ENCODE peak calls at places on chromosomes 1 and 21, in seven cellular contexts. C is stomach, R is Panc1, O is breast epithelium, Q is prostate gland, D is SK-N-SH, L is GM12891. K is an unnamed sample.

GRCh38 chr21:46391773-46392172 is 66.9 kb upstream of the DIP2A start:
- DNase-seq in C (no peak), O (no peak), Q (no peak), L (no peak), R (no peak), D (no peak), K (no peak)

GRCh38 chr1:178037510-178038253 is 56.2 kb upstream of the RASAL2 start:
- DNase-seq in D (peak; percentile 91), O (peak; percentile 84), Q (peak; percentile 48), C (peak; percentile 90), L (no peak), R (no peak), K (no peak)

GRCh38 chr1:1001057-1001630 is 1.2 kb upstream of the HES4 start:
- DNase-seq in C (no peak), O (no peak), L (no peak), D (peak; percentile 46), R (no peak), Q (no peak), K (no peak)

GRCh38 chr1:184888505-184888904 is 85.8 kb downstream of the NIBAN1 start:
- DNase-seq in Q (no peak), D (no peak), R (no peak), O (no peak), C (no peak), L (no peak), K (no peak)

GRCh38 chr1:247103777-247104591 is at the start of gene ZNF669:
- DNase-seq in L (peak; percentile 90), C (peak; percentile 97), D (peak; percentile 96), Q (peak; percentile 96), O (peak; percentile 96), R (peak; percentile 86), K (peak; percentile 99)

GRCh38 chr1:41662656-41663437 is 178.4 kb upstream of the EDN2 start:
- DNase-seq in Q (peak; percentile 63), C (no peak), R (no peak), D (peak; percentile 86), L (peak; percentile 49), O (no peak), K (no peak)

GRCh38 chr1:1264868-1265272 is 8.8 kb downstream of the UBE2J2 start:
- DNase-seq in D (peak; percentile 56), Q (no peak), O (no peak), R (peak; percentile 93), L (no peak), C (no peak), K (no peak)

GRCh38 chr1:86207323-86207722 is 50.8 kb upstream of the COL24A1 start:
- DNase-seq in Q (no peak), R (no peak), D (no peak), L (no peak), O (no peak), C (no peak), K (no peak)

GRCh38 chr1:246709845-246710244 is 14.4 kb upstream of the SCCPDH start:
- DNase-seq in O (no peak), D (no peak), C (no peak), R (no peak), L (no peak), Q (no peak), K (no peak)

GRCh38 chr1:153386500-153386901 is 4.4 kb downstream of the S100A8 start:
- DNase-seq in Q (no peak), D (no peak), O (no peak), C (peak; percentile 29), R (no peak), L (no peak), K (peak; percentile 92)

GRCh38 chr1:68010543-68010942 is 39.9 kb downstream of the DIRAS3 start:
- DNase-seq in D (no peak), C (no peak), Q (no peak), O (no peak), R (no peak), L (no peak), K (no peak)

GRCh38 chr1:155196103-155196892 is 11.4 kb downstream of the THBS3 start:
- DNase-seq in Q (no peak), L (no peak), C (no peak), D (no peak), R (no peak), O (no peak), K (no peak)

GRCh38 chr1:6825828-6826227 is 40.6 kb downstream of the CAMTA1 start:
- DNase-seq in L (no peak), Q (no peak), D (no peak), R (no peak), O (no peak), C (no peak), K (no peak)

GRCh38 chr1:25447547-25447946 is 16.9 kb downstream of the MACO1 start:
- DNase-seq in O (no peak), D (no peak), R (no peak), C (no peak), Q (no peak), L (no peak), K (no peak)

GRCh38 chr1:50108497-50109073 is at the start of gene ELAVL4:
- DNase-seq in Q (no peak), L (no peak), C (no peak), D (peak; percentile 40), O (no peak), R (no peak), K (no peak)

GRCh38 chr1:175936736-175937135 is 193.3 kb upstream of the TNR start:
- DNase-seq in L (no peak), O (no peak), C (no peak), R (no peak), D (no peak), Q (no peak), K (no peak)

GRCh38 chr21:16055012-16055411 is 325.2 kb downstream of the USP25 start:
- DNase-seq in O (no peak), D (no peak), C (no peak), Q (no peak), L (no peak), R (no peak), K (no peak)

GRCh38 chr1:39711359-39712340 is 20.4 kb upstream of the HPCAL4 start:
- DNase-seq in C (no peak), L (no peak), Q (no peak), R (no peak), O (no peak), D (no peak), K (no peak)

GRCh38 chr21:33828083-33828482 is 87.5 kb downstream of the ATP5PO start:
- DNase-seq in R (no peak), Q (no peak), C (no peak), D (no peak), O (no peak), L (no peak), K (no peak)

GRCh38 chr1:101164776-101165175 is 72.0 kb upstream of the S1PR1 start:
- DNase-seq in C (no peak), O (no peak), Q (no peak), R (no peak), D (no peak), L (no peak), K (no peak)

GRCh38 chr1:163048970-163049680 is 20.0 kb upstream of the RGS4 start:
- DNase-seq in D (peak; percentile 19), Q (no peak), C (no peak), O (no peak), L (no peak), R (no peak), K (no peak)

GRCh38 chr1:208431721-208432120 is 187.5 kb upstream of the PLXNA2 start:
- DNase-seq in D (no peak), L (no peak), R (no peak), Q (no peak), O (no peak), C (no peak), K (no peak)

GRCh38 chr1:193747579-193747978 is 561.2 kb upstream of the B3GALT2 start:
- DNase-seq in C (no peak), R (no peak), L (no peak), Q (no peak), D (no peak), O (no peak), K (no peak)

GRCh38 chr1:165773324-165773965 is 4.8 kb upstream of the TMCO1 start:
- DNase-seq in D (no peak), O (no peak), Q (no peak), R (peak; percentile 90), L (no peak), C (no peak), K (no peak)

GRCh38 chr1:9689971-9690381 is 38.4 kb downstream of the PIK3CD start:
- DNase-seq in D (peak; percentile 45), R (no peak), C (peak; percentile 30), O (peak; percentile 56), Q (peak; percentile 15), L (no peak), K (no peak)

GRCh38 chr1:160205242-160205973 is at the start of gene PEA15:
- DNase-seq in D (peak; percentile 96), Q (peak; percentile 69), O (peak; percentile 73), L (peak; percentile 84), C (peak; percentile 83), R (no peak), K (no peak)
- TF ChIP-seq POLR2AphosphoS5 in D (no peak), Q (no peak), O (peak; percentile 32), L (no peak), C (peak; percentile 48), R (no peak), K (peak; percentile 88)

GRCh38 chr1:117084231-117084630 is 24.1 kb downstream of the TTF2 start:
- DNase-seq in R (no peak), D (no peak), O (no peak), C (no peak), L (no peak), Q (no peak), K (no peak)
- TF ChIP-seq POLR2AphosphoS5 in R (no peak), D (no peak), O (no peak), C (no peak), L (no peak), Q (no peak), K (no peak)

DNA sequence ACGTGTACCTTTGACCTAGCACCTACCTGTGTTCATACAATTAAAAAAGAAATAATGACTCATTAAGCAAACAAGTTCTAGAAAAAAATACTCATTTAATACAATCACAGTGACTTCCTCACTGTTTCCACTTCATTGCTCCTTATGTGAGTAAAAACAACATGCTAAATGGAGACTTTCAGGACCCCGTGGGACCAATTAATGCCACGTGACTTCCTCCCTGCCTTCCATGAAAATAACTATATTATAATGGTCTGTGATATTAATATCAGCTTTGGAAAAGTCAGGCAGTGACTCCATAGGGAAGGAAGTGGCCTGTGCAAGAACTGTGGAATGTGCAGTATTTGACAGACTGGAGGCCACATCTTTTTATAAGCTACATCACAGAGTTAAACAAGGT is 337.8 kb downstream of the HLX start:
- DNase-seq in R (no peak), C (no peak), D (no peak), L (no peak), Q (no peak), O (no peak), K (no peak)
- TF ChIP-seq POLR2AphosphoS5 in R (no peak), C (no peak), D (no peak), L (no peak), Q (no peak), O (no peak), K (peak; percentile 29)

DNA sequence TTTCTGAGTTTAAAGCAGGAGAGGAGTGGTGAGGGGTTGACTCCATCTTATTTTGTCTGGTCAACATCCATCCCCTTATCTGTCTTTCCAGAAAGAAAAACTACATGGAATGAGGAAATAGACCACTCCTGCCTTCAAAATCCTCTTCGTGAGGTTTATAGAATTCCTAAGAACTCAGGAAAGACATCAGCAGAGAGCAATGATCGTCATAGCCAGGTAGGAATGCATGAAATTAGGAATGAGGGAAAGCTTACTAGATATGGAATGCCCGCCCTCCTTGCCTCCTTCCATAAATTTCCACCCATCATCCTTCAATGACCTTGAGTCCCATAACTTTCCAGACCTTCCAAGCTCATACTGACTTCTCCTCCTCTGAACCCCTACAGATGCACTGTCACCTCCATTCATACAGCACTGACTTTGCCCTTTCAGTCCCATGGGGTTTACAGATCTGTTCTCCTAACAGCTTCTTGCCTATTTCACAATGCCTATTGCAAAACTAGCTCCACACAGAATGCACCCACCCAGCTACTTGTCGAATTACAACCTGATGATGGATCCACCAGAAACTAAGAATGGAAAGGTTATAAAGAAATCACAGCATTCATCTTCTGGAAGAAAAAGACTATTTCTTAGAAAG is 23.7 kb upstream of the PPP1R15B start:
- DNase-seq in C (no peak), O (no peak), R (no peak), L (no peak), D (no peak), Q (no peak), K (no peak)
- TF ChIP-seq POLR2AphosphoS5 in C (peak; percentile 41), O (no peak), R (no peak), L (no peak), D (no peak), Q (no peak), K (peak; percentile 47)

K was measured in esophagus muscularis mucosa.